ENCODE peak calls at places on chromosomes 12 and 14, in nine cellular contexts. V is posterior cingulate gyrus; S is stimulated activated CD8-positive, alpha-beta memory T cell treated with anti-CD3 and anti-CD28 coated beads, Interleukin-15, amount 100 ng/mL, for 1 hour; D is NCI-H524; E is heart left ventricle; K is OCI-LY7; B is skeletal muscle cell; H is effector CD4-positive, alpha-beta T cell; C is astrocyte of the hippocampus. Y is an unnamed sample.

GRCh38 chr12:3207858-3208257 is 130.7 kb downstream of the TSPAN9 start:
- DNase-seq in C (no peak), S (no peak), D (peak), B (no peak), E (no peak), V (no peak), H (no peak), K (no peak), Y (no peak)

GRCh38 chr12:67193705-67194104 is 75.5 kb upstream of the CAND1 start:
- DNase-seq in C (peak), H (no peak), V (no peak), K (peak), D (no peak), E (no peak), S (no peak), B (peak), Y (peak)

GRCh38 chr14:68687746-68688145 is 105.1 kb downstream of the ZFP36L1 start:
- DNase-seq in C (peak), E (no peak), B (peak), V (no peak), D (no peak), H (no peak), S (no peak), K (no peak), Y (no peak)

GRCh38 chr14:94009767-94010166 is 12.7 kb downstream of the CCDC197 start:
- DNase-seq in D (no peak), V (no peak), B (peak), C (peak), H (no peak), S (no peak), E (no peak), K (no peak), Y (no peak)

GRCh38 chr12:125110641-125111360 is 45.6 kb downstream of the AACS start:
- DNase-seq in V (no peak), E (no peak), C (peak), K (no peak), B (peak), H (no peak), D (no peak), S (no peak), Y (peak)

GRCh38 chr12:34401659-34402227 is 379.4 kb downstream of the ALG10 start:
- DNase-seq in E (peak), H (peak), B (no peak), K (no peak), D (no peak), V (peak), S (no peak), C (no peak), Y (peak)

GRCh38 chr14:69464829-69465228 is 19.7 kb upstream of the PLEKHD1 start:
- DNase-seq in E (no peak), H (no peak), S (no peak), K (no peak), D (no peak), C (peak), V (no peak), B (peak), Y (no peak)

GRCh38 chr14:47039336-47039735 is 387.8 kb upstream of the RPL10L start:
- DNase-seq in B (no peak), E (no peak), C (no peak), H (no peak), V (no peak), S (no peak), D (no peak), K (no peak), Y (no peak)

GRCh38 chr12:94545937-94546771 is 86.5 kb upstream of the CEP83 start:
- DNase-seq in D (peak), B (no peak), V (no peak), K (peak), E (peak), H (no peak), S (no peak), C (peak), Y (peak)

GRCh38 chr14:36942522-36943245 is 229.7 kb downstream of the SLC25A21 start:
- DNase-seq in K (no peak), V (no peak), E (no peak), S (no peak), C (peak), B (no peak), D (no peak), H (no peak), Y (no peak)

GRCh38 chr12:132727091-132727794 is 16.6 kb downstream of the PGAM5 start:
- DNase-seq in E (no peak), V (no peak), B (no peak), D (no peak), H (no peak), K (no peak), S (no peak), C (no peak), Y (no peak)

GRCh38 chr14:99517046-99517642 is 35.9 kb downstream of the CCNK start:
- DNase-seq in B (no peak), V (peak), K (no peak), H (no peak), C (no peak), D (no peak), E (peak), S (no peak), Y (no peak)

GRCh38 chr12:67759829-67760228 is 111.3 kb downstream of the DYRK2 start:
- DNase-seq in S (no peak), D (no peak), V (no peak), H (no peak), K (no peak), E (no peak), C (peak), B (no peak), Y (no peak)

GRCh38 chr12:103930787-103931536 is 752 bp downstream of the HSP90B1 start:
- DNase-seq in C (peak), E (peak), H (no peak), B (no peak), V (no peak), S (no peak), K (peak), D (peak), Y (peak)

GRCh38 chr14:98278805-98279204 is 993.2 kb downstream of the BCL11B start:
- DNase-seq in S (no peak), C (no peak), E (no peak), K (no peak), D (no peak), V (no peak), B (no peak), H (no peak), Y (no peak)

GRCh38 chr12:75812341-75813018 is 219.1 kb downstream of the PHLDA1 start:
- DNase-seq in H (no peak), K (no peak), C (peak), D (peak), S (no peak), B (no peak), E (no peak), V (no peak), Y (no peak)

GRCh38 chr14:61898568-61898967 is 136.3 kb downstream of the SNAPC1 start:
- DNase-seq in E (no peak), S (no peak), B (no peak), V (no peak), D (no peak), K (no peak), H (no peak), C (no peak), Y (no peak)

GRCh38 chr12:84842406-84843013 is 70.1 kb downstream of the SLC6A15 start:
- DNase-seq in K (peak), S (no peak), H (no peak), V (no peak), D (peak), E (no peak), C (peak), B (no peak), Y (no peak)

GRCh38 chr12:23204933-23205778 is 580.2 kb downstream of the ETNK1 start:
- DNase-seq in E (no peak), B (peak), C (peak), D (peak), H (peak), V (no peak), K (peak), S (no peak), Y (no peak)

GRCh38 chr12:26422839-26423398 is 227.5 kb downstream of the SSPN start:
- DNase-seq in S (no peak), K (no peak), C (no peak), D (peak), H (no peak), E (no peak), V (no peak), B (no peak), Y (no peak)

GRCh38 chr12:3454780-3455179 is 36.2 kb upstream of the PRMT8 start:
- DNase-seq in V (no peak), B (no peak), S (no peak), K (no peak), D (no peak), H (no peak), E (no peak), C (no peak), Y (no peak)

GRCh38 chr12:3576891-3577290 is 85.9 kb downstream of the PRMT8 start:
- DNase-seq in C (no peak), V (no peak), B (no peak), H (no peak), D (no peak), E (no peak), K (no peak), S (no peak), Y (no peak)

GRCh38 chr12:76670776-76671175 is 93.1 kb upstream of the ZDHHC17 start:
- DNase-seq in V (no peak), H (no peak), D (peak), C (peak), E (no peak), K (no peak), B (no peak), S (no peak), Y (no peak)

GRCh38 chr12:46921754-46922113 is 95.9 kb upstream of the SLC38A4 start:
- DNase-seq in C (no peak), H (no peak), K (no peak), E (no peak), D (no peak), V (no peak), B (no peak), S (no peak), Y (no peak)

GRCh38 chr12:24661657-24662096 is 287.2 kb downstream of the BCAT1 start:
- DNase-seq in C (peak), V (no peak), S (no peak), K (no peak), B (peak), D (no peak), H (no peak), E (peak), Y (no peak)

GRCh38 chr14:75514673-75515630 is 7.3 kb upstream of the BATF start:
- DNase-seq in B (peak), D (no peak), E (peak), H (peak), C (peak), S (no peak), K (peak), V (no peak), Y (no peak)

GRCh38 chr14:68987653-68988036 is 8.5 kb upstream of the ACTN1 start:
- DNase-seq in H (no peak), S (no peak), E (no peak), D (peak), B (no peak), V (no peak), C (no peak), K (no peak), Y (no peak)

GRCh38 chr14:69242311-69243224 is 17.4 kb upstream of the GALNT16 start:
- DNase-seq in K (peak), B (peak), C (peak), H (peak), D (peak), E (no peak), S (peak), V (no peak), Y (peak)

GRCh38 chr12:12705833-12706520 is 10.0 kb upstream of the GPR19 start:
- DNase-seq in H (peak), K (no peak), S (peak), B (no peak), E (no peak), V (no peak), C (peak), D (no peak), Y (no peak)